ENCODE peak calls at places on chromosomes 7 and 10, in eight cellular contexts. N is choroid plexus epithelial cell, S is H7, I is cardiac fibroblast, R is AG04450, H is HFF-Myc, Y is retinal pigment epithelial cell, W is cardiac muscle cell. B is an unnamed sample.

GRCh38 chr10:129161184-129161583 is 305.9 kb upstream of the MGMT start:
- DNase-seq in H (no peak), W (peak), R (no peak), I (peak), S (peak), Y (no peak), N (peak), B (no peak)

GRCh38 chr10:103548581-103549348 is 55.3 kb downstream of the NEURL1 start:
- DNase-seq in R (no peak), W (no peak), Y (no peak), N (no peak), S (peak), H (no peak), I (no peak), B (no peak)

GRCh38 chr7:25831901-25832411 is 320.0 kb upstream of the NFE2L3 start:
- DNase-seq in R (no peak), H (no peak), W (no peak), I (no peak), S (no peak), N (peak), Y (no peak), B (no peak)

GRCh38 chr7:4661871-4662270 is 20.2 kb upstream of the FOXK1 start:
- DNase-seq in H (no peak), I (peak), S (no peak), Y (no peak), N (peak), W (peak), R (no peak), B (no peak)

GRCh38 chr10:70722820-70723424 is 50.6 kb downstream of the ADAMTS14 start:
- DNase-seq in W (peak), H (no peak), Y (no peak), I (peak), N (peak), S (no peak), R (no peak), B (no peak)

GRCh38 chr7:105776068-105776790 is 100.2 kb downstream of the ATXN7L1 start:
- DNase-seq in W (peak), R (peak), H (peak), Y (peak), N (peak), S (peak), I (peak), B (peak)

GRCh38 chr7:128791968-128792319 is at the start of gene CCDC136:
- DNase-seq in H (no peak), W (no peak), I (no peak), S (peak), Y (no peak), R (no peak), N (no peak), B (no peak)

GRCh38 chr10:93680414-93681047 is 21.9 kb downstream of the FRA10AC1 start:
- DNase-seq in Y (peak), S (no peak), I (peak), W (peak), R (no peak), H (no peak), N (peak), B (no peak)

GRCh38 chr7:6612819-6613218 is 2.6 kb upstream of the ZNF853 start:
- DNase-seq in I (no peak), R (no peak), N (no peak), W (no peak), S (no peak), H (no peak), Y (no peak), B (no peak)

GRCh38 chr7:128924706-128925588 is 12.8 kb upstream of the IRF5 start:
- DNase-seq in I (no peak), R (no peak), S (no peak), W (no peak), H (no peak), N (no peak), Y (no peak), B (no peak)

GRCh38 chr7:144529269-144529926 is 125.9 kb upstream of the NOBOX start:
- DNase-seq in I (no peak), W (no peak), S (no peak), H (no peak), N (no peak), Y (no peak), R (no peak), B (no peak)

GRCh38 chr7:100785878-100786277 is 41.4 kb downstream of the EPHB4 start:
- DNase-seq in H (no peak), R (no peak), S (peak), W (no peak), Y (no peak), I (no peak), N (no peak), B (no peak)

GRCh38 chr7:127650842-127651555 is 995 bp upstream of the SND1 start:
- DNase-seq in H (no peak), I (no peak), Y (no peak), S (peak), N (peak), W (peak), R (no peak), B (no peak)

GRCh38 chr7:17681965-17682364 is 258.3 kb downstream of the SNX13 start:
- DNase-seq in R (no peak), I (peak), Y (no peak), W (peak), S (no peak), H (no peak), N (peak), B (no peak)

DNA sequence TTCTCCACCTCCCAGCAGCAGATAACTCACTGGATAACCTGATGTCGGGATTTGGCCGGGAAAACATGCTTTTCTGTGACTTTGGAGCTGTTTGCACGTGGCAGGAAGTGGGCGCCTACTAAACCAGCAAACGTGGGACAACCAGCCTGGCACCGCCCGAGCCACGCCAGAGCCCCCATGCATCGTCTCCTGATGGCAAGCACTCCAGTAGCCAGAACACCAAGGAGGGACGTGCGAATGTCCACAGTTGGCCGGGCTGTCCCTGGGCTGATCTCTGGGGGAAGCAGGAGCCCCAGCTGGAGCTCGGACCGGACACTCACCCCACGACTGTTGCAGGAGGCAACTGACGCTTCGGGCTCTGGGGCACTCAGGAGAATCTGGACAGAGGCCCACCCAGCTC is 7.1 kb downstream of the ADGRA1 start:
- DNase-seq in S (no peak), W (no peak), N (no peak), R (no peak), I (no peak), H (no peak), Y (no peak), B (no peak)
- H3K4me3 ChIP-seq in S (no peak), W (no peak), N (no peak), R (no peak), I (no peak), H (no peak), Y (no peak), B (no peak)

GRCh38 chr7:150325110-150325611 is 1.8 kb upstream of the ACTR3C start:
- DNase-seq in I (peak), R (no peak), Y (no peak), H (no peak), W (peak), S (no peak), N (peak), B (no peak)
- H3K4me3 ChIP-seq in I (no peak), R (no peak), Y (no peak), H (no peak), W (no peak), S (no peak), N (no peak), B (no peak)

GRCh38 chr10:14563359-14563758 is 211.3 kb downstream of the FAM107B start:
- DNase-seq in R (no peak), H (no peak), W (no peak), Y (no peak), I (no peak), N (no peak), S (no peak), B (no peak)
- H3K4me3 ChIP-seq in R (no peak), H (no peak), W (no peak), Y (no peak), I (no peak), N (no peak), S (no peak), B (no peak)

GRCh38 chr10:6574777-6575176 is 5.3 kb downstream of the PRKCQ start:
- DNase-seq in N (no peak), Y (no peak), I (no peak), W (no peak), R (no peak), H (no peak), S (no peak), B (no peak)
- H3K4me3 ChIP-seq in N (no peak), Y (no peak), I (no peak), W (no peak), R (no peak), H (no peak), S (no peak), B (no peak)

GRCh38 chr10:102122450-102122849 is 2.3 kb upstream of the LDB1 start:
- DNase-seq in H (no peak), R (no peak), N (no peak), S (no peak), Y (no peak), W (no peak), I (no peak), B (no peak)
- H3K4me3 ChIP-seq in H (no peak), R (peak), N (no peak), S (no peak), Y (no peak), W (no peak), I (no peak), B (no peak)

DNA sequence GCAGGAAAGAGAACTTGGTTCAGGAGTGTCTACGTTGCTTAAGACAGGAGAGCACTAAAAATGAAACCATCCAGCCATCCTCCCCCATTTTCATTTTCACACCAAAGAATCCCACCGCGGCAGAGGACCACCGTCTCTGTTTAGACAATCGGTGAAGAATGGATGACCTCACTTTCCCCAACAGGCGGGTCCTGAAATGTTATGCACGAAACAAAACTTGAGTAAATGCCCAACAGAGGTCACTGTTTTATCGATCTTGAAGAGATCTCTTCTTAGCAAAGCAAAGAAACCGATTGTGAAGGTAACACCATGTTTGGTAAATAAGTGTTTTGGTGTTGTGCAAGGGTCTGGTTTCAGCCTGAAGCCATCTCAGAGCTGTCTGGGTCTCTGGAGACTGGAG is 1.4 kb upstream of the IL6 start:
- DNase-seq in Y (no peak), H (no peak), R (no peak), S (no peak), I (peak), W (peak), N (peak), B (no peak)
- H3K4me3 ChIP-seq in Y (no peak), H (no peak), R (no peak), S (no peak), I (no peak), W (no peak), N (no peak), B (no peak)

DNA sequence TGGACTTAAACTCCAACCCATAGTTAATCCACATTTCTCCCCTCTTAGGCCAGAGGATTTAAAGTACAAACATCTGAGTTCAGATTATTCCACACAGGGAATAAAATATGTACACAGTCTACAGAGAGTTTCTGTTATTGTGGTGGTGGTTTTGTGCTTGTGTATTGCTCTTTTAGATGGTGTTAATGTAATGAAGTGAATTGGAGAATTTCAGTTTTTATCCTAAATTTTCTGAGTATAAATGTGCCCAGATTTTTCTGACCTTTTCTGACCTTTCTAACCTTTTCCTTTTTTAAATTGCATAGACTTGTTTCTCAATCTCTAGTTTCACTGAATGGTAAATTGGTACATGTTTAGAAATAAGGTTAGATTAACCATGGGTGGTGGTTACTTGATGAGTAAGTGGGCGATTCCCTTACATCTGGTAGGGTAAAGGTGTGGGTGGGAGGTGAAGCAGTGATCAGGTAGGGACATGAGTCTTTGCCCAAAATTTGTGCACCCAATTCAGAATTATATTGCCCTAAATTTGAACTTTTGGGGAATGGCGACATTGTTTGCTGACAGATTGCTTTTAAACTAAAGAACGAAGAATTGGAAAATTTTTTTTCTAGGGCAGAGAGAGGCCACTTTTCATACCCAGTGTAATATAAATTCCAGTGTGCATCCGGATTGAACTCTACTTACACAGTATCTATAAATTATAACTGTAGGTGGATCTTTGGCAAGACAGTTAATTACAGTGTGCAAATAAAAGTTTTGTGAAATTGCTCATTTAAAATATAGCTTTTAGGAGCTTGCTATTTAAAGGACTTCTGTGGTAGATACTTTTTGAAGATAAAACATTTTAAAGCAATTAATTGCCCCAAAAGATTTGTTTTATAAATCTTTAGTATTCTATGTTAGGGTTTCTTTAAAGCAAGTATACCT is 62.2 kb downstream of the ST7 start:
- DNase-seq in N (no peak), S (no peak), H (no peak), R (no peak), W (no peak), I (no peak), Y (no peak), B (no peak)
- H3K4me3 ChIP-seq in N (no peak), S (no peak), H (no peak), R (no peak), W (peak), I (no peak), Y (no peak), B (no peak)

DNA sequence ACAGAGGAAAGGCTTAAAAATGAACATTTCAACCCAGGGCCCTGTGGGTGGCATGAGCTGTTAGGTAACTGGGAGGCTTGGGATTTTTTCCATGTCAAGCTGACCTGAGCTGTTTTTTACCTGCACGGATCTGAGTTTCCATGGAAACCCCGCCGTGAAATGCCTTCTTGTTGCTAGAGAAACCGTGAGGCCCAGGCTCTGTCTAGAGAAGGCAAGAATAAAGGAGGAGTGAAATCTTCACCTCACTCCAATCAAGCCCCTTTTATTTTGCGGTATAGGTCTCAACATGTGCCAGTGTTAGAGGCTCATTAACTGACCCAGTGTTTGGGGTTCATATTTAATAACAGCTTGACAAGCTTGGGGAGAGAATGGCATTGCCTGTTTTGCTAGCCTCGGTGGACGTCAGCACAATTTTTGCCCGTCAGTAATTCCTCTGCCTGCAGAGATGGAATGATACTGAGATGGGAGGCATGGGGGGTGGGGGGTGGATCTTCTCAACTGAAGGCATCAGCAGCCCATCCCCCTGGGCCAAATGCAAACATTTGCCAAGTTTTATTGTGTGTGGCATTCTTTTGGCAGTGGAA is 48.9 kb upstream of the PDCD4 start:
- DNase-seq in I (no peak), W (no peak), S (peak), N (no peak), Y (no peak), H (no peak), R (no peak), B (no peak)
- H3K4me3 ChIP-seq in I (no peak), W (no peak), S (no peak), N (no peak), Y (no peak), H (no peak), R (no peak), B (no peak)

B was measured in skeletal muscle cell.